ENCODE peak calls at places on chromosomes 2 and 18, in eight cellular contexts. B is anterior cingulate cortex, U is skeletal muscle cell, T is nephron progenitor cell, W is GM23338, S is NCI-H2171, N is astrocyte, P is NCI-H1105 treated with DMSO at 0.1 percent for 48 hours. L is an unnamed sample.

GRCh38 chr2:164981217-164981990 is 26.1 kb upstream of the SLC38A11 start:
- DNase-seq in B (no peak), U (no peak), T (no peak), W (no peak), S (no peak), N (peak; percentile 54), P (no peak), L (no peak)

GRCh38 chr2:9981646-9982045 is 30.2 kb downstream of the GRHL1 start:
- DNase-seq in B (no peak), U (no peak), T (no peak), W (no peak), S (no peak), N (peak; percentile 31), P (no peak), L (no peak)

GRCh38 chr2:19569300-19569791 is 210.9 kb upstream of the OSR1 start:
- DNase-seq in B (no peak), U (no peak), T (no peak), W (peak; percentile 10), S (no peak), N (no peak), P (no peak), L (no peak)

GRCh38 chr2:64861338-64862000 is 127.7 kb upstream of the SLC1A4 start:
- DNase-seq in B (no peak), U (no peak), T (no peak), W (no peak), S (no peak), N (no peak), P (no peak), L (no peak)

GRCh38 chr2:124547700-124548099 is 522.6 kb downstream of the CNTNAP5 start:
- DNase-seq in B (no peak), U (no peak), T (no peak), W (no peak), S (no peak), N (no peak), P (no peak), L (no peak)

GRCh38 chr2:20185176-20186022 is 39.5 kb downstream of the SDC1 start:
- DNase-seq in B (no peak), U (peak; percentile 56), T (no peak), W (no peak), S (no peak), N (peak; percentile 82), P (no peak), L (no peak)

GRCh38 chr2:37782721-37783438 is 111.4 kb upstream of the CDC42EP3 start:
- DNase-seq in B (no peak), U (no peak), T (no peak), W (no peak), S (no peak), N (no peak), P (no peak), L (no peak)

GRCh38 chr18:77114564-77115391 is 17.8 kb downstream of the MBP start:
- DNase-seq in B (peak; percentile 53), U (no peak), T (no peak), W (no peak), S (no peak), N (peak; percentile 65), P (no peak), L (no peak)

GRCh38 chr18:79485788-79486355 is 90.1 kb downstream of the NFATC1 start:
- DNase-seq in B (no peak), U (peak; percentile 85), T (no peak), W (no peak), S (no peak), N (peak; percentile 92), P (no peak), L (no peak)

GRCh38 chr2:191552036-191552435 is 125.9 kb upstream of the NABP1 start:
- DNase-seq in B (no peak), U (no peak), T (no peak), W (no peak), S (no peak), N (no peak), P (peak; percentile 59), L (no peak)

GRCh38 chr18:31931886-31932240 is 11.1 kb downstream of the TRAPPC8 start:
- DNase-seq in B (no peak), U (no peak), T (no peak), W (no peak), S (no peak), N (peak; percentile 12), P (no peak), L (no peak)

GRCh38 chr2:186201371-186201770 is 284.7 kb upstream of the ZC3H15 start:
- DNase-seq in B (no peak), U (peak; percentile 4), T (no peak), W (no peak), S (no peak), N (no peak), P (no peak), L (no peak)

GRCh38 chr2:219997341-219997851 is 370.0 kb downstream of the SLC4A3 start:
- DNase-seq in B (peak; percentile 1), U (no peak), T (peak; percentile 72), W (peak; percentile 81), S (peak; percentile 51), N (peak; percentile 52), P (peak; percentile 21), L (peak; percentile 78)

GRCh38 chr18:57088883-57089282 is 58.0 kb upstream of the BOD1L2 start:
- DNase-seq in B (no peak), U (no peak), T (no peak), W (no peak), S (peak; percentile 68), N (no peak), P (peak; percentile 7), L (no peak)

GRCh38 chr18:62182220-62182619 is 4.6 kb downstream of the PIGN start:
- DNase-seq in B (no peak), U (no peak), T (no peak), W (no peak), S (no peak), N (no peak), P (no peak), L (no peak)

GRCh38 chr18:2471523-2471922 is 99.8 kb downstream of the METTL4 start:
- DNase-seq in B (no peak), U (no peak), T (no peak), W (peak; percentile 44), S (no peak), N (no peak), P (no peak), L (no peak)

GRCh38 chr18:77119851-77120491 is 12.6 kb downstream of the MBP start:
- DNase-seq in B (no peak), U (no peak), T (no peak), W (no peak), S (no peak), N (no peak), P (no peak), L (no peak)

GRCh38 chr2:187008111-187008510 is 159.1 kb upstream of the ZSWIM2 start:
- DNase-seq in B (no peak), U (peak; percentile 48), T (no peak), W (no peak), S (no peak), N (peak; percentile 62), P (no peak), L (no peak)

GRCh38 chr2:16330012-16330411 is 335.6 kb downstream of the CYRIA start:
- DNase-seq in B (no peak), U (no peak), T (peak; percentile 32), W (peak; percentile 36), S (no peak), N (no peak), P (no peak), L (peak; percentile 78)

GRCh38 chr2:46826898-46827245 is 88.7 kb downstream of the MCFD2 start:
- DNase-seq in B (no peak), U (no peak), T (no peak), W (no peak), S (no peak), N (no peak), P (no peak), L (no peak)

GRCh38 chr2:197207106-197207505 is 103.5 kb downstream of the ANKRD44 start:
- DNase-seq in B (no peak), U (no peak), T (no peak), W (no peak), S (no peak), N (peak; percentile 61), P (no peak), L (no peak)

GRCh38 chr2:66305714-66306113 is 129.2 kb upstream of the MEIS1 start:
- DNase-seq in B (peak; percentile 75), U (peak; percentile 4), T (no peak), W (no peak), S (no peak), N (peak; percentile 1), P (peak; percentile 94), L (no peak)

GRCh38 chr2:197125000-197125399 is 185.6 kb downstream of the ANKRD44 start:
- DNase-seq in B (peak; percentile 29), U (no peak), T (no peak), W (no peak), S (no peak), N (peak; percentile 87), P (no peak), L (no peak)

GRCh38 chr2:190547914-190548313 is 13.4 kb upstream of the NEMP2 start:
- DNase-seq in B (no peak), U (no peak), T (no peak), W (no peak), S (no peak), N (no peak), P (no peak), L (no peak)

GRCh38 chr2:133791191-133791590 is 222.9 kb upstream of the NCKAP5 start:
- DNase-seq in B (no peak), U (no peak), T (no peak), W (no peak), S (no peak), N (peak; percentile 74), P (no peak), L (no peak)

GRCh38 chr2:229815858-229816257 is 101.5 kb upstream of the DNER start:
- DNase-seq in B (no peak), U (no peak), T (no peak), W (no peak), S (no peak), N (peak; percentile 48), P (no peak), L (no peak)

GRCh38 chr2:213145723-213146242 is 5.6 kb downstream of the IKZF2 start:
- DNase-seq in B (no peak), U (no peak), T (no peak), W (no peak), S (no peak), N (no peak), P (peak; percentile 40), L (no peak)

GRCh38 chr2:78701546-78701945 is 324.0 kb upstream of the REG3G start:
- DNase-seq in B (no peak), U (no peak), T (no peak), W (no peak), S (no peak), N (no peak), P (no peak), L (no peak)

GRCh38 chr2:161067846-161068245 is 92.4 kb upstream of the TANK start:
- DNase-seq in B (no peak), U (no peak), T (no peak), W (no peak), S (no peak), N (no peak), P (no peak), L (no peak)

GRCh38 chr2:84077504-84077903 is 381.6 kb downstream of the SUCLG1 start:
- DNase-seq in B (no peak), U (no peak), T (peak; percentile 17), W (peak; percentile 71), S (no peak), N (no peak), P (peak; percentile 9), L (no peak)

GRCh38 chr2:182077451-182078142 is 91.9 kb downstream of the PPP1R1C start:
- DNase-seq in B (no peak), U (peak; percentile 73), T (peak; percentile 38), W (peak; percentile 83), S (peak; percentile 29), N (peak; percentile 96), P (peak; percentile 96), L (no peak)

GRCh38 chr2:136143603-136144451 is 25.9 kb upstream of the CXCR4 start:
- DNase-seq in B (no peak), U (no peak), T (no peak), W (no peak), S (no peak), N (no peak), P (no peak), L (no peak)

GRCh38 chr2:47282621-47283272 is 120.2 kb upstream of the MSH2 start:
- DNase-seq in B (no peak), U (no peak), T (no peak), W (no peak), S (no peak), N (no peak), P (no peak), L (no peak)

GRCh38 chr2:223069988-223070387 is 18.0 kb downstream of the KCNE4 start:
- DNase-seq in B (no peak), U (no peak), T (no peak), W (no peak), S (no peak), N (no peak), P (no peak), L (no peak)

L was measured in ecto neural progenitor cell.